ENCODE peak calls at places on chromosomes 1 and 21, in four cellular contexts. One of them, this sample, is unnamed.

GRCh38 chr1:9827558-9828185 is 3.9 kb upstream of the CLSTN1 start:
- DNase-seq in K562: peak
- DNase-seq in HepG2: no peak
- DNase-seq in HCT116: no peak
- DNase-seq in this sample: no peak

GRCh38 chr1:234260578-234260977 is 112.7 kb upstream of the COA6 start:
- DNase-seq in HepG2: no peak
- DNase-seq in K562: no peak
- DNase-seq in HCT116: no peak
- DNase-seq in this sample: peak

GRCh38 chr1:27577504-27578188 is 26.3 kb downstream of the AHDC1 start:
- DNase-seq in HepG2: no peak
- DNase-seq in HCT116: no peak
- DNase-seq in K562: no peak
- DNase-seq in this sample: no peak

GRCh38 chr21:39519835-39520234 is 68.1 kb downstream of the SH3BGR start:
- DNase-seq in HepG2: no peak
- DNase-seq in HCT116: no peak
- DNase-seq in K562: no peak
- DNase-seq in this sample: no peak

GRCh38 chr1:155729031-155729898 is 40.4 kb downstream of the DAP3 start:
- DNase-seq in HCT116: peak
- DNase-seq in K562: peak
- DNase-seq in HepG2: peak
- DNase-seq in this sample: no peak

GRCh38 chr1:203625623-203626189 is 926 bp upstream of the ATP2B4 start:
- DNase-seq in HepG2: peak
- DNase-seq in HCT116: no peak
- DNase-seq in K562: peak
- DNase-seq in this sample: peak

GRCh38 chr1:77394166-77394565 is 112.3 kb downstream of the AK5 start:
- DNase-seq in HepG2: no peak
- DNase-seq in K562: no peak
- DNase-seq in HCT116: no peak
- DNase-seq in this sample: no peak

GRCh38 chr21:39451332-39452206 is at the start of gene SH3BGR:
- DNase-seq in HepG2: no peak
- DNase-seq in K562: peak
- DNase-seq in HCT116: no peak
- DNase-seq in this sample: no peak

GRCh38 chr1:152654110-152654509 is 9.1 kb upstream of the LCE2D start:
- DNase-seq in HepG2: peak
- DNase-seq in HCT116: peak
- DNase-seq in K562: peak
- DNase-seq in this sample: peak

GRCh38 chr1:248757784-248758195 is 2.2 kb upstream of the LYPD8 start:
- DNase-seq in HCT116: no peak
- DNase-seq in K562: no peak
- DNase-seq in HepG2: peak
- DNase-seq in this sample: no peak

GRCh38 chr21:41955516-41955915 is 1.7 kb upstream of the C2CD2 start:
- DNase-seq in HCT116: no peak
- DNase-seq in HepG2: no peak
- DNase-seq in K562: no peak
- DNase-seq in this sample: no peak

GRCh38 chr21:28922368-28922767 is 70.3 kb downstream of the LTN1 start:
- DNase-seq in K562: no peak
- DNase-seq in HCT116: no peak
- DNase-seq in HepG2: no peak
- DNase-seq in this sample: no peak

GRCh38 chr1:237834048-237834447 is 56.7 kb downstream of the ZP4 start:
- DNase-seq in HepG2: no peak
- DNase-seq in K562: no peak
- DNase-seq in HCT116: no peak
- DNase-seq in this sample: no peak

GRCh38 chr1:234621657-234622335 is 11.8 kb upstream of the IRF2BP2 start:
- DNase-seq in K562: no peak
- DNase-seq in HepG2: no peak
- DNase-seq in HCT116: no peak
- DNase-seq in this sample: no peak

GRCh38 chr1:17207046-17207445 is 2.1 kb downstream of the PADI1 start:
- DNase-seq in HCT116: no peak
- DNase-seq in K562: no peak
- DNase-seq in HepG2: no peak
- DNase-seq in this sample: no peak

GRCh38 chr1:47656719-47657685 is 219.2 kb downstream of the FOXD2 start:
- DNase-seq in HCT116: no peak
- DNase-seq in HepG2: no peak
- DNase-seq in K562: no peak
- DNase-seq in this sample: no peak

GRCh38 chr1:65178235-65178634 is 30.2 kb downstream of the AK4 start:
- DNase-seq in K562: peak
- DNase-seq in HCT116: no peak
- DNase-seq in HepG2: no peak
- DNase-seq in this sample: no peak

GRCh38 chr1:190179817-190180216 is 297.8 kb downstream of the BRINP3 start:
- DNase-seq in HepG2: peak
- DNase-seq in K562: no peak
- DNase-seq in HCT116: no peak
- DNase-seq in this sample: peak

GRCh38 chr1:29635501-29636263 is 399.4 kb downstream of the PTPRU start:
- DNase-seq in HCT116: no peak
- DNase-seq in K562: no peak
- DNase-seq in HepG2: no peak
- DNase-seq in this sample: no peak

GRCh38 chr1:116737020-116737854 is 17.0 kb upstream of the CD2 start:
- DNase-seq in K562: peak
- DNase-seq in HCT116: peak
- DNase-seq in HepG2: peak
- DNase-seq in this sample: peak

GRCh38 chr1:46370214-46370633 is 23.9 kb upstream of the FAAH start:
- DNase-seq in K562: peak
- DNase-seq in HepG2: no peak
- DNase-seq in HCT116: no peak
- DNase-seq in this sample: no peak

GRCh38 chr1:162471290-162471853 is 26.2 kb upstream of the UHMK1 start:
- DNase-seq in HCT116: no peak
- DNase-seq in K562: no peak
- DNase-seq in HepG2: no peak
- DNase-seq in this sample: no peak

GRCh38 chr1:25549273-25550154 is 6.1 kb downstream of the LDLRAP1 start:
- DNase-seq in K562: peak
- DNase-seq in HepG2: peak
- DNase-seq in HCT116: peak
- DNase-seq in this sample: no peak

GRCh38 chr1:217965156-217965786 is 319.8 kb upstream of the RRP15 start:
- DNase-seq in HepG2: no peak
- DNase-seq in K562: no peak
- DNase-seq in HCT116: no peak
- DNase-seq in this sample: no peak

GRCh38 chr1:182098301-182098700 is 36.8 kb upstream of the ZNF648 start:
- DNase-seq in HCT116: no peak
- DNase-seq in K562: no peak
- DNase-seq in HepG2: no peak
- DNase-seq in this sample: no peak

GRCh38 chr21:44298301-44298700 is 1.6 kb upstream of the PFKL start:
- DNase-seq in HepG2: peak
- DNase-seq in HCT116: no peak
- DNase-seq in K562: no peak
- DNase-seq in this sample: no peak
- TF ChIP-seq CTCF in HepG2: no peak
- TF ChIP-seq CTCF in HCT116: no peak
- TF ChIP-seq CTCF in K562: no peak
- TF ChIP-seq CTCF in this sample: no peak

GRCh38 chr1:151542710-151543129 is 2.6 kb downstream of the TUFT1 start:
- DNase-seq in HepG2: no peak
- DNase-seq in HCT116: no peak
- DNase-seq in K562: no peak
- DNase-seq in this sample: no peak
- H3K4me3 ChIP-seq in HepG2: no peak
- H3K4me3 ChIP-seq in HCT116: no peak
- H3K4me3 ChIP-seq in K562: no peak
- H3K4me3 ChIP-seq in this sample: peak

DNA sequence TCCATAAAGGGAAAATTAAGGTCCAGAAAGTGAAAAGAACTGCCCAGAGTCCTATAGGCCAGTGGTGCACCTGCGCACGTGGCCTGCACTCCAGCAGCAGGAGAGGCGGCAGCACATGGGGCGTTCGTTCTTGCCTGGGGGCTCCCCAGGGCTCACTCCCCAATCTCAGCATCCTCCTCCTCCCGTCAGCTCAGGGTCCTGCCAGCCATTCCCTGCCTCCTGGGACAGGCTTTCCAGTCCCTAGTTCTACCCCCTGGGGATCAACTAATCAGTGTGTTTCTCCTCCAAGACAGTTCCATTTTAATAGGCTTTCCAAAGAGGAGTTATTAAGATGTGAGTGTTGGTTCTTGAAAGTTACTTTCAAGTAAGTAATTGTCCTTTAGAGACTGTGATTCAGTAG is 1.2 kb upstream of the A3GALT2 start:
- DNase-seq in HCT116: no peak
- DNase-seq in K562: no peak
- DNase-seq in HepG2: no peak
- DNase-seq in this sample: no peak
- TF ChIP-seq TCF7L2 in HCT116: no peak
- TF ChIP-seq TCF7L2 in K562: no peak
- TF ChIP-seq TCF7L2 in HepG2: no peak
- TF ChIP-seq TCF7L2 in this sample: no peak

DNA sequence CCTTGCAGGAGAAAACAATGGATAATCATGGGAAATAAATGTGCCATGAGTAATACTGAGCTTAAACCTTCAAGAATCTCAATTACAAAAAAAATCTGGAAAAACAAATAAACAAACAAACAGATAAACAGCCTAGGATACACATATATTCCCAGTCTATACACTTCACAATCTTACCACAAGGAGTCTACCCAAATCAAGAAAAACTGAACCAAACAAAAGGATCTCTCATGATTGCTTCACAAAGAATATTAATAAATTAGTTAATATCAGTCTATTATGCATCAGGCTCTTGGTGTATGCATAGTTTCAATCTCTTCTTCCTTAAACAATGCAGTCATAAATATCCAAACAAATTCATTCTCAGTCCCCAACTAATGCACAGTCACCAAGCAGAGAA is 3.2 kb upstream of the ESRRG start:
- DNase-seq in K562: no peak
- DNase-seq in HCT116: no peak
- DNase-seq in HepG2: no peak
- DNase-seq in this sample: no peak
- TF ChIP-seq CTCF in K562: no peak
- TF ChIP-seq CTCF in HCT116: no peak
- TF ChIP-seq CTCF in HepG2: no peak
- TF ChIP-seq CTCF in this sample: no peak

GRCh38 chr1:51234721-51235425 is 1.2 kb upstream of the RNF11 start:
- DNase-seq in K562: peak
- DNase-seq in HCT116: no peak
- DNase-seq in HepG2: peak
- DNase-seq in this sample: no peak
- H3K4me3 ChIP-seq in K562: peak
- H3K4me3 ChIP-seq in HCT116: peak
- H3K4me3 ChIP-seq in HepG2: peak
- H3K4me3 ChIP-seq in this sample: no peak

GRCh38 chr1:41860214-41860613 is 58.5 kb downstream of the HIVEP3 start:
- DNase-seq in HCT116: no peak
- DNase-seq in HepG2: no peak
- DNase-seq in K562: no peak
- DNase-seq in this sample: no peak
- TF ChIP-seq TCF7L2 in HCT116: no peak
- TF ChIP-seq TCF7L2 in HepG2: no peak
- TF ChIP-seq TCF7L2 in K562: no peak
- TF ChIP-seq TCF7L2 in this sample: peak